ENCODE peak calls at places on chromosomes 4 and X, in four cellular contexts. X is pancreas, J is GM12864, F is skeletal muscle cell. C is an unnamed sample.

GRCh38 chr4:6695660-6696581 is 2.2 kb downstream of the S100P start:
- DNase-seq in X (no peak), J (no peak), F (no peak), C (no peak)

GRCh38 chrX:115952417-115953092 is 218.0 kb upstream of the AGTR2 start:
- DNase-seq in X (no peak), J (no peak), F (no peak), C (peak; percentile 82)

GRCh38 chr4:26412381-26413372 is 77.6 kb downstream of the CCKAR start:
- DNase-seq in X (peak; percentile 70), J (no peak), F (no peak), C (peak; percentile 23)

GRCh38 chrX:53184836-53185235 is 40.2 kb downstream of the KDM5C start:
- DNase-seq in X (no peak), J (no peak), F (peak; percentile 17), C (no peak)

GRCh38 chrX:20204354-20204753 is 62.4 kb downstream of the RPS6KA3 start:
- DNase-seq in X (no peak), J (no peak), F (no peak), C (no peak)

GRCh38 chr4:146521543-146522097 is at the start of gene SLC10A7:
- DNase-seq in X (peak; percentile 65), J (peak; percentile 61), F (peak; percentile 37), C (peak; percentile 89)

GRCh38 chr4:71304289-71304850 is 34.5 kb upstream of the SLC4A4 start:
- DNase-seq in X (no peak), J (no peak), F (no peak), C (no peak)

GRCh38 chrX:11756354-11757318 is 1.4 kb upstream of the MSL3 start:
- DNase-seq in X (no peak), J (no peak), F (no peak), C (no peak)

GRCh38 chr4:33126002-33126401 is 2405.8 kb downstream of the PCDH7 start:
- DNase-seq in X (no peak), J (no peak), F (no peak), C (no peak)

GRCh38 chr4:83657336-83657735 is 121.4 kb downstream of the GPAT3 start:
- DNase-seq in X (no peak), J (no peak), F (no peak), C (no peak)

GRCh38 chr4:7540216-7540615 is 105.5 kb upstream of the PSAPL1 start:
- DNase-seq in X (no peak), J (no peak), F (no peak), C (no peak)

GRCh38 chr4:161702287-161702686 is 461.5 kb downstream of the FSTL5 start:
- DNase-seq in X (no peak), J (no peak), F (no peak), C (no peak)

GRCh38 chrX:3271485-3272186 is 74.8 kb downstream of the MXRA5 start:
- DNase-seq in X (no peak), J (no peak), F (no peak), C (no peak)

GRCh38 chrX:97215166-97215565 is 331.5 kb downstream of the RPA4 start:
- DNase-seq in X (no peak), J (no peak), F (no peak), C (no peak)

GRCh38 chr4:152265149-152265621 is 270.7 kb downstream of the FBXW7 start:
- DNase-seq in X (no peak), J (no peak), F (no peak), C (no peak)

GRCh38 chr4:54560513-54560912 is 97.2 kb upstream of the KIT start:
- DNase-seq in X (no peak), J (no peak), F (no peak), C (no peak)

GRCh38 chr4:100431416-100431815 is 86.4 kb downstream of the EMCN start:
- DNase-seq in X (peak; percentile 12), J (no peak), F (no peak), C (no peak)

GRCh38 chr4:111698361-111698760 is 446.9 kb upstream of the FAM241A start:
- DNase-seq in X (no peak), J (no peak), F (no peak), C (no peak)

GRCh38 chrX:109732319-109732779 is 708 bp downstream of the ACSL4 start:
- DNase-seq in X (no peak), J (no peak), F (peak; percentile 19), C (no peak)

GRCh38 chrX:149540133-149540620 is 635 bp upstream of the EOLA1 start:
- DNase-seq in X (peak; percentile 88), J (peak; percentile 60), F (peak; percentile 65), C (peak; percentile 90)

GRCh38 chrX:12975999-12976558 is 1.2 kb downstream of the TMSB4X start:
- DNase-seq in X (no peak), J (no peak), F (no peak), C (peak; percentile 50)

GRCh38 chr4:123064390-123064789 is 142.0 kb upstream of the NUDT6 start:
- DNase-seq in X (no peak), J (no peak), F (peak; percentile 47), C (no peak)

GRCh38 chr4:5192271-5192670 is 141.0 kb downstream of the STK32B start:
- DNase-seq in X (no peak), J (no peak), F (no peak), C (no peak)

GRCh38 chrX:68822641-68823410 is 6.0 kb upstream of the EFNB1 start:
- DNase-seq in X (no peak), J (no peak), F (no peak), C (peak; percentile 63)

GRCh38 chr4:87425711-87426110 is 3.3 kb downstream of the NUDT9 start:
- DNase-seq in X (no peak), J (no peak), F (no peak), C (no peak)

GRCh38 chr4:93810340-93810992 is 18.1 kb upstream of the ATOH1 start:
- DNase-seq in X (no peak), J (no peak), F (no peak), C (no peak)

GRCh38 chr4:183350317-183351071 is 28.3 kb upstream of the CLDN24 start:
- DNase-seq in X (no peak), J (no peak), F (no peak), C (no peak)

GRCh38 chr4:78864405-78865024 is 74.7 kb downstream of the PAQR3 start:
- DNase-seq in X (peak; percentile 8), J (peak; percentile 71), F (peak; percentile 55), C (no peak)

GRCh38 chr4:7842384-7843279 is 97.0 kb downstream of the AFAP1 start:
- DNase-seq in X (no peak), J (no peak), F (peak; percentile 96), C (no peak)

GRCh38 chr4:98508825-98509539 is 149.4 kb downstream of the TSPAN5 start:
- DNase-seq in X (no peak), J (no peak), F (no peak), C (peak; percentile 40)

GRCh38 chr4:106312997-106313522 is 2.9 kb downstream of the TBCK start:
- DNase-seq in X (no peak), J (no peak), F (no peak), C (no peak)
- H3K4me3 ChIP-seq in X (no peak overlapping the region), J (no peak overlapping the region), F (no peak overlapping the region), C (no peak overlapping the region)

DNA sequence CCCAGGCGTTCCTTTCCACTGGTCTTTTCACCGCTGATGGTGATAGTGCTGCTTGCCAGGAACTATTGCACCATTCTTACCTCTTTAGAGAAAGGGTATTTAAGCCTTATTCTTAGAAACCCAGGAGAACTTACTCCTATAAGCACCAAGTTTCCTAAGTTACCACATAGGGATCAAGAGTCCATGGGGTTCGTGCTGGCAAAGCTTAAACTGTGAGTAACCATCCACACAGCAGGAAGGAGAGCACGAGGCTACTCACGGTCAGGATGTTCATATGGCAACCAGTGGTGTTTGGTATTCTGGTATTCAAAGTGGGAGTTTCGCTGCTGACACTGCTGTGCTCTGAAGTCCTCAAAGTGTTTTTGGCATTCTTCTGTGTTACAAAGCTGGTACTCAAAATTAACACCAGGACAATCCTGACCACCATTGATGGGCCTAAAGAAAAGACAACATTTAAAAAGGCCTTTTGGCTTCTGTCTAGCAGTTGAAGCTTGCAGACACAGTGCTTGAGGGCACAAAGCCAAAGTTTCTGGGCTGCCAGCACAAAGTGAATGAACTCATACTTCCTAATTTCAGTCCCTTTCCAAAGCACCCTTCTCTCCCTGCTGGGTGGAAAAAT is 256.9 kb downstream of the ADAMTS3 start:
- DNase-seq in X (peak; percentile 6), J (no peak), F (peak; percentile 92), C (no peak)
- H3K4me3 ChIP-seq in X (no peak overlapping the region), J (no peak overlapping the region), F (no peak overlapping the region), C (no peak overlapping the region)

GRCh38 chrX:48999030-48999429 is 3.0 kb downstream of the GRIPAP1 start:
- DNase-seq in X (no peak), J (no peak), F (no peak), C (no peak)

GRCh38 chrX:49002091-49002935 is at the start of gene GRIPAP1:
- DNase-seq in X (peak; percentile 74), J (peak; percentile 87), F (peak; percentile 88), C (peak; percentile 76)

GRCh38 chrX:48998391-48998790 is 3.7 kb downstream of the GRIPAP1 start:
- DNase-seq in X (no peak), J (no peak), F (no peak), C (peak; percentile 20)

GRCh38 chrX:49001521-49002090 is 458 bp downstream of the GRIPAP1 start:
- DNase-seq in X (no peak), J (peak; percentile 26), F (no peak), C (peak; percentile 55)

DNA sequence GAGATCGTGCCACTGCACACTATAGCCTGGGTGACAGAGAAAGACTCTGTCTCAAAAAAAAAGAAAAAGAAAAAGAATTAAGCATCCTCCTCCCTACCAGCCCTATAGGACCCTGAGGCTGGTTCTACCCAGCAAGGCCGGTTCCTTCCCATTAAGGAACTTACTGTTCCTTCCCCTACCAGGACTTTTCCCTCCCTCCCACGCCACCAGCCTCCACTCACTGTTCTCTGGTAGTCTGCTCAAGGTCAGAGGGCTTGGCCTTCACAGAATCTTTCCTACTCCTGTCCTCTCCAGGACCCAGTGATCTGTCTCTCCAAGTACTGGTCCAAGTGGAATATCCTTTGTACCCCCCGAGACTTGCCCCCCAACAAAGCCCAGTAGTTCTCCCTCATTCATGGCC is 1.4 kb downstream of the GRIPAP1 start:
- DNase-seq in X (no peak), J (no peak), F (no peak), C (no peak)
- H3K4me3 ChIP-seq in X (no peak overlapping the region), J (no peak overlapping the region), F (no peak overlapping the region), C (no peak overlapping the region)

DNA sequence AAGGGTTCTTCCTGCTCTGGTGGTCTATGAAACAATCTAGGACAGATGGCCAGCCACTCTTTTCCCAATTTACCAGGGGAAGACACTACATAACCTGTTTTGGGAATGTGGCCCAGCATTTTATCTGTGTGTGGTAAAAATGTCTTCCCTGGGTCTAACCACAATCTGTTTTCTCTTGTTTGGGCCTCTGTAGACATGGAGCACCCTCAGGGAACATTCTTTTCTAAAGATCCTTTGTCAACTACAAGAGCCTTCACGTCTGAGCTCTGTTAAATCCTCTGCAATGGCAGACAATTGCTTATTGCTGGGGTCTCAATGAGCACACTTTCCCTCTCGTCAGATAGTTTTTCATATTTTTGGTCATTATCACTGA is 35.5 kb downstream of the PLAC1 start:
- DNase-seq in X (no peak), J (no peak), F (no peak), C (no peak)
- H3K4me3 ChIP-seq in X (no peak overlapping the region), J (no peak overlapping the region), F (no peak overlapping the region), C (no peak overlapping the region)

DNA sequence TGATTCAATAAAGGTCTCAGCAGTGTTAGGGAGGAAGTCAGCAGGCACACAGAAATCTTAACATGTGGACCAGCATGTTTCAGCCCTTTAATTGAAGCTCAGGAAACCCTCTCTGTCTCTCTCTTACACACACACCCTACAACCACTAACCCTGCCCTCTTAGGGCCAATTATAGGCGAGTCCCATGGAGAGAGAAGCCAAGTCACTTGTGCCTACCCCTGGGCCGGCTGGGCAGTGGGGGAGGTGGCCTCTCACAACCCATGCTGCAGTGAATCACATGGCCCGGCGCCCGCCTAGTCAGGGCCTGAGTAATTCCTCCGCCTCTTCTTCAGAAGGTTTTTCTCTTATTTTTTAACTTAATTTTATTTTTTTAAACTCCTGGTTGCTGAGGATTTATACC is 3.7 kb downstream of the FGD1 start:
- DNase-seq in X (no peak), J (no peak), F (no peak), C (no peak)
- H3K4me3 ChIP-seq in X (no peak overlapping the region), J (no peak overlapping the region), F (peak overlapping the region; percentile 11), C (no peak overlapping the region)